ENCODE peak calls at places on chromosomes 3 and 15, in eight cellular contexts. One of them, this sample, is unnamed.

GRCh38 chr3:141412936-141413354 is 44.6 kb downstream of the ZBTB38 start:
- DNase-seq in tibial artery: peak
- DNase-seq in heart right ventricle: peak
- DNase-seq in body of pancreas: peak
- DNase-seq in CD8-positive, alpha-beta memory T cell: no peak
- DNase-seq in psoas muscle: peak
- DNase-seq in cardiac muscle cell: no peak
- DNase-seq in CD8-positive, alpha-beta T cell: no peak
- DNase-seq in this sample: peak

GRCh38 chr15:70109522-70109921 is 11.8 kb upstream of the TLE3 start:
- DNase-seq in tibial artery: no peak
- DNase-seq in heart right ventricle: no peak
- DNase-seq in body of pancreas: no peak
- DNase-seq in CD8-positive, alpha-beta memory T cell: no peak
- DNase-seq in psoas muscle: no peak
- DNase-seq in cardiac muscle cell: no peak
- DNase-seq in CD8-positive, alpha-beta T cell: no peak
- DNase-seq in this sample: no peak

GRCh38 chr3:41026394-41027177 is 172.7 kb upstream of the CTNNB1 start:
- DNase-seq in tibial artery: no peak
- DNase-seq in heart right ventricle: peak
- DNase-seq in body of pancreas: peak
- DNase-seq in CD8-positive, alpha-beta memory T cell: no peak
- DNase-seq in psoas muscle: peak
- DNase-seq in cardiac muscle cell: peak
- DNase-seq in CD8-positive, alpha-beta T cell: no peak
- DNase-seq in this sample: no peak

GRCh38 chr3:115401891-115402501 is 221.3 kb upstream of the GAP43 start:
- DNase-seq in tibial artery: no peak
- DNase-seq in heart right ventricle: no peak
- DNase-seq in body of pancreas: no peak
- DNase-seq in CD8-positive, alpha-beta memory T cell: no peak
- DNase-seq in psoas muscle: no peak
- DNase-seq in cardiac muscle cell: no peak
- DNase-seq in CD8-positive, alpha-beta T cell: no peak
- DNase-seq in this sample: no peak

GRCh38 chr15:33068531-33068990 is 126.0 kb downstream of the FMN1 start:
- DNase-seq in tibial artery: peak
- DNase-seq in heart right ventricle: no peak
- DNase-seq in body of pancreas: peak
- DNase-seq in CD8-positive, alpha-beta memory T cell: no peak
- DNase-seq in psoas muscle: peak
- DNase-seq in cardiac muscle cell: no peak
- DNase-seq in CD8-positive, alpha-beta T cell: no peak
- DNase-seq in this sample: no peak

GRCh38 chr15:93018574-93018973 is 70.4 kb downstream of the RGMA start:
- DNase-seq in tibial artery: no peak
- DNase-seq in heart right ventricle: no peak
- DNase-seq in body of pancreas: no peak
- DNase-seq in CD8-positive, alpha-beta memory T cell: no peak
- DNase-seq in psoas muscle: no peak
- DNase-seq in cardiac muscle cell: no peak
- DNase-seq in CD8-positive, alpha-beta T cell: no peak
- DNase-seq in this sample: no peak

GRCh38 chr3:54783611-54784010 is 144.2 kb downstream of the LRTM1 start:
- DNase-seq in tibial artery: no peak
- DNase-seq in heart right ventricle: no peak
- DNase-seq in body of pancreas: no peak
- DNase-seq in CD8-positive, alpha-beta memory T cell: no peak
- DNase-seq in psoas muscle: no peak
- DNase-seq in cardiac muscle cell: no peak
- DNase-seq in CD8-positive, alpha-beta T cell: no peak
- DNase-seq in this sample: no peak

GRCh38 chr15:66704019-66704782 is 2.2 kb downstream of the SMAD6 start:
- DNase-seq in tibial artery: no peak
- DNase-seq in heart right ventricle: peak
- DNase-seq in body of pancreas: peak
- DNase-seq in CD8-positive, alpha-beta memory T cell: peak
- DNase-seq in psoas muscle: no peak
- DNase-seq in cardiac muscle cell: no peak
- DNase-seq in CD8-positive, alpha-beta T cell: no peak
- DNase-seq in this sample: no peak

GRCh38 chr15:36832792-36833191 is 253.4 kb downstream of the CDIN1 start:
- DNase-seq in tibial artery: no peak
- DNase-seq in heart right ventricle: no peak
- DNase-seq in body of pancreas: no peak
- DNase-seq in CD8-positive, alpha-beta memory T cell: no peak
- DNase-seq in psoas muscle: no peak
- DNase-seq in cardiac muscle cell: no peak
- DNase-seq in CD8-positive, alpha-beta T cell: no peak
- DNase-seq in this sample: no peak

GRCh38 chr15:38038659-38039442 is 104.4 kb downstream of the TMCO5A start:
- DNase-seq in tibial artery: no peak
- DNase-seq in heart right ventricle: no peak
- DNase-seq in body of pancreas: no peak
- DNase-seq in CD8-positive, alpha-beta memory T cell: no peak
- DNase-seq in psoas muscle: no peak
- DNase-seq in cardiac muscle cell: no peak
- DNase-seq in CD8-positive, alpha-beta T cell: no peak
- DNase-seq in this sample: no peak

GRCh38 chr3:59660852-59661624 is 611.2 kb upstream of the CFAP20DC start:
- DNase-seq in tibial artery: no peak
- DNase-seq in heart right ventricle: no peak
- DNase-seq in body of pancreas: peak
- DNase-seq in CD8-positive, alpha-beta memory T cell: no peak
- DNase-seq in psoas muscle: no peak
- DNase-seq in cardiac muscle cell: no peak
- DNase-seq in CD8-positive, alpha-beta T cell: no peak
- DNase-seq in this sample: no peak

GRCh38 chr3:52281980-52282801 is 3.7 kb upstream of the WDR82 start:
- DNase-seq in tibial artery: no peak
- DNase-seq in heart right ventricle: no peak
- DNase-seq in body of pancreas: no peak
- DNase-seq in CD8-positive, alpha-beta memory T cell: peak
- DNase-seq in psoas muscle: no peak
- DNase-seq in cardiac muscle cell: no peak
- DNase-seq in CD8-positive, alpha-beta T cell: peak
- DNase-seq in this sample: no peak

GRCh38 chr3:152203677-152204076 is 65.1 kb upstream of the MBNL1 start:
- DNase-seq in tibial artery: no peak
- DNase-seq in heart right ventricle: no peak
- DNase-seq in body of pancreas: no peak
- DNase-seq in CD8-positive, alpha-beta memory T cell: no peak
- DNase-seq in psoas muscle: no peak
- DNase-seq in cardiac muscle cell: no peak
- DNase-seq in CD8-positive, alpha-beta T cell: no peak
- DNase-seq in this sample: no peak

GRCh38 chr15:57205999-57206398 is 170.3 kb upstream of the CGNL1 start:
- DNase-seq in tibial artery: no peak
- DNase-seq in heart right ventricle: no peak
- DNase-seq in body of pancreas: no peak
- DNase-seq in CD8-positive, alpha-beta memory T cell: no peak
- DNase-seq in psoas muscle: no peak
- DNase-seq in cardiac muscle cell: no peak
- DNase-seq in CD8-positive, alpha-beta T cell: no peak
- DNase-seq in this sample: no peak

GRCh38 chr15:22735781-22736180 is 50.7 kb upstream of the NIPA1 start:
- DNase-seq in tibial artery: no peak
- DNase-seq in heart right ventricle: no peak
- DNase-seq in body of pancreas: no peak
- DNase-seq in CD8-positive, alpha-beta memory T cell: no peak
- DNase-seq in psoas muscle: no peak
- DNase-seq in cardiac muscle cell: no peak
- DNase-seq in CD8-positive, alpha-beta T cell: no peak
- DNase-seq in this sample: no peak

GRCh38 chr15:66707310-66708160 is 5.5 kb downstream of the SMAD6 start:
- DNase-seq in tibial artery: peak
- DNase-seq in heart right ventricle: peak
- DNase-seq in body of pancreas: peak
- DNase-seq in CD8-positive, alpha-beta memory T cell: no peak
- DNase-seq in psoas muscle: no peak
- DNase-seq in cardiac muscle cell: peak
- DNase-seq in CD8-positive, alpha-beta T cell: no peak
- DNase-seq in this sample: no peak

GRCh38 chr3:155411500-155412223 is 118.2 kb upstream of the STRIT1 start:
- DNase-seq in tibial artery: no peak
- DNase-seq in heart right ventricle: no peak
- DNase-seq in body of pancreas: no peak
- DNase-seq in CD8-positive, alpha-beta memory T cell: no peak
- DNase-seq in psoas muscle: no peak
- DNase-seq in cardiac muscle cell: no peak
- DNase-seq in CD8-positive, alpha-beta T cell: no peak
- DNase-seq in this sample: no peak

GRCh38 chr3:102179321-102180290 is 255.2 kb upstream of the ZPLD1 start:
- DNase-seq in tibial artery: no peak
- DNase-seq in heart right ventricle: no peak
- DNase-seq in body of pancreas: no peak
- DNase-seq in CD8-positive, alpha-beta memory T cell: no peak
- DNase-seq in psoas muscle: no peak
- DNase-seq in cardiac muscle cell: no peak
- DNase-seq in CD8-positive, alpha-beta T cell: no peak
- DNase-seq in this sample: no peak

GRCh38 chr3:126350502-126351085 is 6.6 kb downstream of the KLF15 start:
- DNase-seq in tibial artery: peak
- DNase-seq in heart right ventricle: no peak
- DNase-seq in body of pancreas: no peak
- DNase-seq in CD8-positive, alpha-beta memory T cell: no peak
- DNase-seq in psoas muscle: peak
- DNase-seq in cardiac muscle cell: no peak
- DNase-seq in CD8-positive, alpha-beta T cell: no peak
- DNase-seq in this sample: no peak

GRCh38 chr15:41809526-41810220 is 18.2 kb upstream of the JMJD7 start:
- DNase-seq in tibial artery: no peak
- DNase-seq in heart right ventricle: no peak
- DNase-seq in body of pancreas: no peak
- DNase-seq in CD8-positive, alpha-beta memory T cell: no peak
- DNase-seq in psoas muscle: no peak
- DNase-seq in cardiac muscle cell: no peak
- DNase-seq in CD8-positive, alpha-beta T cell: no peak
- DNase-seq in this sample: no peak

GRCh38 chr3:151403246-151403645 is 18.7 kb upstream of the P2RY12 start:
- DNase-seq in tibial artery: no peak
- DNase-seq in heart right ventricle: no peak
- DNase-seq in body of pancreas: no peak
- DNase-seq in CD8-positive, alpha-beta memory T cell: no peak
- DNase-seq in psoas muscle: no peak
- DNase-seq in cardiac muscle cell: no peak
- DNase-seq in CD8-positive, alpha-beta T cell: no peak
- DNase-seq in this sample: no peak

GRCh38 chr3:178195824-178196223 is 340.4 kb upstream of the KCNMB2 start:
- DNase-seq in tibial artery: no peak
- DNase-seq in heart right ventricle: no peak
- DNase-seq in body of pancreas: no peak
- DNase-seq in CD8-positive, alpha-beta memory T cell: no peak
- DNase-seq in psoas muscle: no peak
- DNase-seq in cardiac muscle cell: no peak
- DNase-seq in CD8-positive, alpha-beta T cell: no peak
- DNase-seq in this sample: no peak

GRCh38 chr3:17491601-17492000 is 250.8 kb downstream of the TBC1D5 start:
- DNase-seq in tibial artery: no peak
- DNase-seq in heart right ventricle: no peak
- DNase-seq in body of pancreas: no peak
- DNase-seq in CD8-positive, alpha-beta memory T cell: no peak
- DNase-seq in psoas muscle: no peak
- DNase-seq in cardiac muscle cell: no peak
- DNase-seq in CD8-positive, alpha-beta T cell: no peak
- DNase-seq in this sample: no peak

DNA sequence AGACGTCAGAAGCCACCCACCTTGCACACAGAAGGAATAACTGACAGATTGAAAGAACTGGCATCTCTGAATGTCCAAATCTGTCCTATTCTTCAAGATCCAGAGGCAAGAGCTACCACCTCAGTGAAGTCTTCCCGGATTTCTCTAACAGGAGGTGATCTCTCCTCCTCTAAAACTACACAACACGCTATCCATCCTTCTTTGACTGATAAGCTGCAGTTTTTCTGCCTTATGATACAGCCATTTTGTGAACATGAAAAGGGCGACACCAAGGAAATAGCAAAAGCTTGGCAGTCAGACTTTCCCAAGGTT is 37.1 kb upstream of the HES1 start:
- DNase-seq in tibial artery: no peak
- DNase-seq in heart right ventricle: no peak
- DNase-seq in body of pancreas: no peak
- DNase-seq in CD8-positive, alpha-beta memory T cell: no peak
- DNase-seq in psoas muscle: no peak
- DNase-seq in cardiac muscle cell: no peak
- DNase-seq in CD8-positive, alpha-beta T cell: no peak
- DNase-seq in this sample: no peak
- H3K27ac ChIP-seq in tibial artery: no peak
- H3K27ac ChIP-seq in heart right ventricle: no peak
- H3K27ac ChIP-seq in body of pancreas: peak
- H3K27ac ChIP-seq in CD8-positive, alpha-beta memory T cell: no peak
- H3K27ac ChIP-seq in psoas muscle: no peak
- H3K27ac ChIP-seq in cardiac muscle cell: no peak
- H3K27ac ChIP-seq in CD8-positive, alpha-beta T cell: no peak
- H3K27ac ChIP-seq in this sample: no peak

DNA sequence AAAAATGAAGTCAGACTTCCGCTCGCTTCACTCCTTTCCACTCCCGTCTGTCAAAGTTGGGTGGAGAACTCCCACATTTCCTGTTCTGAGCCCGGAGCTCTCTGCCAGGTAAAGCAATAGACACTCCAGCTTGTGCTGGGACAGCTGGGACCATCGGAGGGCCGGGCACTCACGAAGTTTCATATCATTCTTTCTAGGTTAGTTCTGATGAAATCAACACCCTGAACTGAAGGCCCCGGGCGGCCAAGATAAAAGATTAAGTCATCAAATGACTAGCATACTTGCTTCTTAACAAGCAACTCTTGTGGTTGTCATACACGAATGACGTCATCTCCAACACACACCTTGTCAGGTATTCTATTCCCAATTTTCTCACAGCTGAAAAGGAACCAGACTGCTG is 42.1 kb downstream of the MAGI1 start:
- DNase-seq in tibial artery: no peak
- DNase-seq in heart right ventricle: peak
- DNase-seq in body of pancreas: peak
- DNase-seq in CD8-positive, alpha-beta memory T cell: no peak
- DNase-seq in psoas muscle: no peak
- DNase-seq in cardiac muscle cell: no peak
- DNase-seq in CD8-positive, alpha-beta T cell: no peak
- DNase-seq in this sample: no peak
- H3K27ac ChIP-seq in tibial artery: no peak
- H3K27ac ChIP-seq in heart right ventricle: peak
- H3K27ac ChIP-seq in body of pancreas: peak
- H3K27ac ChIP-seq in CD8-positive, alpha-beta memory T cell: no peak
- H3K27ac ChIP-seq in psoas muscle: no peak
- H3K27ac ChIP-seq in cardiac muscle cell: no peak
- H3K27ac ChIP-seq in CD8-positive, alpha-beta T cell: no peak
- H3K27ac ChIP-seq in this sample: no peak

GRCh38 chr3:22692239-22692638 is 510.9 kb upstream of the UBE2E2 start:
- DNase-seq in tibial artery: no peak
- DNase-seq in heart right ventricle: no peak
- DNase-seq in body of pancreas: no peak
- DNase-seq in CD8-positive, alpha-beta memory T cell: no peak
- DNase-seq in psoas muscle: no peak
- DNase-seq in cardiac muscle cell: no peak
- DNase-seq in CD8-positive, alpha-beta T cell: no peak
- DNase-seq in this sample: no peak
- H3K27ac ChIP-seq in tibial artery: no peak
- H3K27ac ChIP-seq in heart right ventricle: no peak
- H3K27ac ChIP-seq in body of pancreas: no peak
- H3K27ac ChIP-seq in CD8-positive, alpha-beta memory T cell: no peak
- H3K27ac ChIP-seq in psoas muscle: no peak
- H3K27ac ChIP-seq in cardiac muscle cell: no peak
- H3K27ac ChIP-seq in CD8-positive, alpha-beta T cell: no peak
- H3K27ac ChIP-seq in this sample: no peak

GRCh38 chr15:71702496-71702895 is 107.9 kb upstream of the NR2E3 start:
- DNase-seq in tibial artery: no peak
- DNase-seq in heart right ventricle: no peak
- DNase-seq in body of pancreas: no peak
- DNase-seq in CD8-positive, alpha-beta memory T cell: no peak
- DNase-seq in psoas muscle: no peak
- DNase-seq in cardiac muscle cell: no peak
- DNase-seq in CD8-positive, alpha-beta T cell: no peak
- DNase-seq in this sample: no peak
- H3K27ac ChIP-seq in tibial artery: no peak
- H3K27ac ChIP-seq in heart right ventricle: no peak
- H3K27ac ChIP-seq in body of pancreas: no peak
- H3K27ac ChIP-seq in CD8-positive, alpha-beta memory T cell: no peak
- H3K27ac ChIP-seq in psoas muscle: no peak
- H3K27ac ChIP-seq in cardiac muscle cell: no peak
- H3K27ac ChIP-seq in CD8-positive, alpha-beta T cell: no peak
- H3K27ac ChIP-seq in this sample: no peak